ENCODE peak calls at places on chromosomes 4 and X, in eight cellular contexts. One of them, this sample, is unnamed.

GRCh38 chr4:22389240-22389871 is 126.5 kb downstream of the ADGRA3 start:
- DNase-seq in choroid plexus epithelial cell: peak; percentile 94
- DNase-seq in tibial nerve: peak; percentile 32
- DNase-seq in ovary: peak; percentile 37
- DNase-seq in fibroblast of lung: peak; percentile 88
- DNase-seq in transverse colon: peak; percentile 46
- DNase-seq in sigmoid colon: no peak
- DNase-seq in GM12878: no peak
- DNase-seq in this sample: no peak

GRCh38 chr4:51858605-51859211 is 15.8 kb downstream of the DCUN1D4 start:
- DNase-seq in choroid plexus epithelial cell: no peak
- DNase-seq in tibial nerve: no peak
- DNase-seq in ovary: no peak
- DNase-seq in fibroblast of lung: peak; percentile 78
- DNase-seq in transverse colon: no peak
- DNase-seq in sigmoid colon: no peak
- DNase-seq in GM12878: no peak
- DNase-seq in this sample: peak; percentile 29

GRCh38 chr4:7964459-7964858 is 24.8 kb upstream of the AFAP1 start:
- DNase-seq in choroid plexus epithelial cell: no peak
- DNase-seq in tibial nerve: no peak
- DNase-seq in ovary: no peak
- DNase-seq in fibroblast of lung: no peak
- DNase-seq in transverse colon: no peak
- DNase-seq in sigmoid colon: no peak
- DNase-seq in GM12878: no peak
- DNase-seq in this sample: no peak

GRCh38 chr4:98794565-98795205 is 134.2 kb downstream of the EIF4E start:
- DNase-seq in choroid plexus epithelial cell: peak; percentile 69
- DNase-seq in tibial nerve: no peak
- DNase-seq in ovary: no peak
- DNase-seq in fibroblast of lung: no peak
- DNase-seq in transverse colon: no peak
- DNase-seq in sigmoid colon: no peak
- DNase-seq in GM12878: no peak
- DNase-seq in this sample: no peak

GRCh38 chr4:173782660-173783059 is 252.6 kb upstream of the HAND2 start:
- DNase-seq in choroid plexus epithelial cell: no peak
- DNase-seq in tibial nerve: no peak
- DNase-seq in ovary: no peak
- DNase-seq in fibroblast of lung: no peak
- DNase-seq in transverse colon: no peak
- DNase-seq in sigmoid colon: no peak
- DNase-seq in GM12878: no peak
- DNase-seq in this sample: no peak

GRCh38 chr4:73234712-73235111 is 23.9 kb downstream of the ANKRD17 start:
- DNase-seq in choroid plexus epithelial cell: peak; percentile 31
- DNase-seq in tibial nerve: no peak
- DNase-seq in ovary: no peak
- DNase-seq in fibroblast of lung: no peak
- DNase-seq in transverse colon: no peak
- DNase-seq in sigmoid colon: no peak
- DNase-seq in GM12878: no peak
- DNase-seq in this sample: no peak

GRCh38 chrX:127112726-127113125 is 293.2 kb downstream of the PRR32 start:
- DNase-seq in choroid plexus epithelial cell: no peak
- DNase-seq in tibial nerve: no peak
- DNase-seq in ovary: no peak
- DNase-seq in fibroblast of lung: no peak
- DNase-seq in transverse colon: no peak
- DNase-seq in sigmoid colon: no peak
- DNase-seq in GM12878: no peak
- DNase-seq in this sample: no peak

GRCh38 chr4:1092026-1092982 is 21.1 kb downstream of the RNF212 start:
- DNase-seq in choroid plexus epithelial cell: no peak
- DNase-seq in tibial nerve: no peak
- DNase-seq in ovary: no peak
- DNase-seq in fibroblast of lung: no peak
- DNase-seq in transverse colon: no peak
- DNase-seq in sigmoid colon: no peak
- DNase-seq in GM12878: no peak
- DNase-seq in this sample: no peak

GRCh38 chr4:1137063-1137771 is 23.9 kb upstream of the RNF212 start:
- DNase-seq in choroid plexus epithelial cell: peak; percentile 24
- DNase-seq in tibial nerve: no peak
- DNase-seq in ovary: no peak
- DNase-seq in fibroblast of lung: peak; percentile 21
- DNase-seq in transverse colon: no peak
- DNase-seq in sigmoid colon: no peak
- DNase-seq in GM12878: peak; percentile 9
- DNase-seq in this sample: no peak

GRCh38 chrX:53659039-53659438 is 27.5 kb downstream of the HUWE1 start:
- DNase-seq in choroid plexus epithelial cell: no peak
- DNase-seq in tibial nerve: no peak
- DNase-seq in ovary: no peak
- DNase-seq in fibroblast of lung: no peak
- DNase-seq in transverse colon: no peak
- DNase-seq in sigmoid colon: no peak
- DNase-seq in GM12878: no peak
- DNase-seq in this sample: no peak

GRCh38 chrX:118345045-118345400 is 883 bp upstream of the WDR44 start:
- DNase-seq in choroid plexus epithelial cell: no peak
- DNase-seq in tibial nerve: no peak
- DNase-seq in ovary: no peak
- DNase-seq in fibroblast of lung: no peak
- DNase-seq in transverse colon: no peak
- DNase-seq in sigmoid colon: no peak
- DNase-seq in GM12878: no peak
- DNase-seq in this sample: no peak

GRCh38 chr4:128830906-128831525 is 21.5 kb downstream of the JADE1 start:
- DNase-seq in choroid plexus epithelial cell: peak; percentile 46
- DNase-seq in tibial nerve: no peak
- DNase-seq in ovary: no peak
- DNase-seq in fibroblast of lung: no peak
- DNase-seq in transverse colon: no peak
- DNase-seq in sigmoid colon: no peak
- DNase-seq in GM12878: no peak
- DNase-seq in this sample: no peak

GRCh38 chr4:39729557-39729956 is 31.6 kb downstream of the UBE2K start:
- DNase-seq in choroid plexus epithelial cell: peak; percentile 52
- DNase-seq in tibial nerve: no peak
- DNase-seq in ovary: no peak
- DNase-seq in fibroblast of lung: peak; percentile 52
- DNase-seq in transverse colon: no peak
- DNase-seq in sigmoid colon: no peak
- DNase-seq in GM12878: no peak
- DNase-seq in this sample: no peak

GRCh38 chr4:94970650-94971049 is 212.9 kb downstream of the BMPR1B start:
- DNase-seq in choroid plexus epithelial cell: no peak
- DNase-seq in tibial nerve: no peak
- DNase-seq in ovary: no peak
- DNase-seq in fibroblast of lung: no peak
- DNase-seq in transverse colon: no peak
- DNase-seq in sigmoid colon: no peak
- DNase-seq in GM12878: no peak
- DNase-seq in this sample: no peak

GRCh38 chr4:27218013-27218412 is 357.4 kb downstream of the STIM2 start:
- DNase-seq in choroid plexus epithelial cell: no peak
- DNase-seq in tibial nerve: no peak
- DNase-seq in ovary: no peak
- DNase-seq in fibroblast of lung: no peak
- DNase-seq in transverse colon: no peak
- DNase-seq in sigmoid colon: no peak
- DNase-seq in GM12878: no peak
- DNase-seq in this sample: no peak

GRCh38 chr4:145155268-145155870 is 25.0 kb downstream of the OTUD4 start:
- DNase-seq in choroid plexus epithelial cell: no peak
- DNase-seq in tibial nerve: no peak
- DNase-seq in ovary: no peak
- DNase-seq in fibroblast of lung: no peak
- DNase-seq in transverse colon: no peak
- DNase-seq in sigmoid colon: no peak
- DNase-seq in GM12878: no peak
- DNase-seq in this sample: no peak

GRCh38 chr4:145153181-145153903 is 27.0 kb downstream of the OTUD4 start:
- DNase-seq in choroid plexus epithelial cell: no peak
- DNase-seq in tibial nerve: no peak
- DNase-seq in ovary: no peak
- DNase-seq in fibroblast of lung: no peak
- DNase-seq in transverse colon: no peak
- DNase-seq in sigmoid colon: no peak
- DNase-seq in GM12878: no peak
- DNase-seq in this sample: no peak

GRCh38 chr4:145148980-145149379 is 31.4 kb downstream of the OTUD4 start:
- DNase-seq in choroid plexus epithelial cell: no peak
- DNase-seq in tibial nerve: no peak
- DNase-seq in ovary: no peak
- DNase-seq in fibroblast of lung: no peak
- DNase-seq in transverse colon: no peak
- DNase-seq in sigmoid colon: no peak
- DNase-seq in GM12878: no peak
- DNase-seq in this sample: no peak

GRCh38 chr4:145153904-145154298 is 26.5 kb downstream of the OTUD4 start:
- DNase-seq in choroid plexus epithelial cell: no peak
- DNase-seq in tibial nerve: no peak
- DNase-seq in ovary: no peak
- DNase-seq in fibroblast of lung: no peak
- DNase-seq in transverse colon: no peak
- DNase-seq in sigmoid colon: no peak
- DNase-seq in GM12878: no peak
- DNase-seq in this sample: no peak

DNA sequence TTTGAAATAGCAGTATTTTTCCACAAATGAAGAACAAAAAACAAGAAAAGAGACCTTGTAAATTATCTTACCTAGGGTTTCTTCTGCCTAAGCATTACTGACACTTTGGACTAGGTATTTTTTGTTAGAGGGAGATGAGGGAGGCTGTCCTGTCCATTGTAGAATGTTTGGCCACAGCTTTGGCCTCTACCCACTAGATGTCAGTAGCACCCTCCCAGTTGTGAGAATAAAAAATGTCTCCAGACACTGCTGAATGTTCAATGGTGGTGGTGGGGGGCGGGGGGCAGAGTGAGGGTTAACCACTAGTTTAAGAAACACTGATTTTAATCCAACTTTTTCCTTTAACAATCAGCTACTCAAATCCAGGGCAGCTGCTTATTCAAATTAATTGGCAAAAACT is 25.8 kb downstream of the OTUD4 start:
- DNase-seq in choroid plexus epithelial cell: peak; percentile 63
- DNase-seq in tibial nerve: no peak
- DNase-seq in ovary: no peak
- DNase-seq in fibroblast of lung: peak; percentile 39
- DNase-seq in transverse colon: no peak
- DNase-seq in sigmoid colon: no peak
- DNase-seq in GM12878: no peak
- DNase-seq in this sample: no peak
- TF ChIP-seq CTCF in choroid plexus epithelial cell: peak; percentile 81
- TF ChIP-seq CTCF in tibial nerve: no peak
- TF ChIP-seq CTCF in ovary: no peak
- TF ChIP-seq CTCF in fibroblast of lung: peak; percentile 55
- TF ChIP-seq CTCF in transverse colon: peak; percentile 36
- TF ChIP-seq CTCF in sigmoid colon: no peak
- TF ChIP-seq CTCF in GM12878: peak; percentile 59
- TF ChIP-seq CTCF in this sample: peak; percentile 49

GRCh38 chr4:80199004-80199579 is 1.8 kb downstream of the PRDM8 start:
- DNase-seq in choroid plexus epithelial cell: no peak
- DNase-seq in tibial nerve: no peak
- DNase-seq in ovary: no peak
- DNase-seq in fibroblast of lung: no peak
- DNase-seq in transverse colon: no peak
- DNase-seq in sigmoid colon: no peak
- DNase-seq in GM12878: no peak
- DNase-seq in this sample: no peak

GRCh38 chr4:80197132-80197573 is at the start of gene PRDM8:
- DNase-seq in choroid plexus epithelial cell: no peak
- DNase-seq in tibial nerve: no peak
- DNase-seq in ovary: no peak
- DNase-seq in fibroblast of lung: no peak
- DNase-seq in transverse colon: no peak
- DNase-seq in sigmoid colon: peak; percentile 72
- DNase-seq in GM12878: no peak
- DNase-seq in this sample: no peak

GRCh38 chr4:80196259-80197131 is 808 bp upstream of the PRDM8 start:
- DNase-seq in choroid plexus epithelial cell: no peak
- DNase-seq in tibial nerve: no peak
- DNase-seq in ovary: no peak
- DNase-seq in fibroblast of lung: no peak
- DNase-seq in transverse colon: no peak
- DNase-seq in sigmoid colon: no peak
- DNase-seq in GM12878: no peak
- DNase-seq in this sample: no peak

GRCh38 chr4:80199947-80200346 is 2.6 kb downstream of the PRDM8 start:
- DNase-seq in choroid plexus epithelial cell: no peak
- DNase-seq in tibial nerve: no peak
- DNase-seq in ovary: no peak
- DNase-seq in fibroblast of lung: no peak
- DNase-seq in transverse colon: no peak
- DNase-seq in sigmoid colon: no peak
- DNase-seq in GM12878: no peak
- DNase-seq in this sample: no peak

GRCh38 chr4:80197601-80198444 is 520 bp downstream of the PRDM8 start:
- DNase-seq in choroid plexus epithelial cell: no peak
- DNase-seq in tibial nerve: no peak
- DNase-seq in ovary: peak; percentile 15
- DNase-seq in fibroblast of lung: no peak
- DNase-seq in transverse colon: no peak
- DNase-seq in sigmoid colon: no peak
- DNase-seq in GM12878: no peak
- DNase-seq in this sample: no peak
- H3K4me3 ChIP-seq in choroid plexus epithelial cell: peak overlapping the region; percentile 25
- H3K4me3 ChIP-seq in tibial nerve: peak overlapping the region; percentile 42
- H3K4me3 ChIP-seq in ovary: peak overlapping the region; percentile 20
- H3K4me3 ChIP-seq in fibroblast of lung: peak overlapping the region; percentile 44
- H3K4me3 ChIP-seq in transverse colon: peak overlapping the region; percentile 27
- H3K4me3 ChIP-seq in sigmoid colon: peak overlapping the region; percentile 34
- H3K4me3 ChIP-seq in GM12878: no peak overlapping the region
- H3K4me3 ChIP-seq in this sample: peak overlapping the region; percentile 45

DNA sequence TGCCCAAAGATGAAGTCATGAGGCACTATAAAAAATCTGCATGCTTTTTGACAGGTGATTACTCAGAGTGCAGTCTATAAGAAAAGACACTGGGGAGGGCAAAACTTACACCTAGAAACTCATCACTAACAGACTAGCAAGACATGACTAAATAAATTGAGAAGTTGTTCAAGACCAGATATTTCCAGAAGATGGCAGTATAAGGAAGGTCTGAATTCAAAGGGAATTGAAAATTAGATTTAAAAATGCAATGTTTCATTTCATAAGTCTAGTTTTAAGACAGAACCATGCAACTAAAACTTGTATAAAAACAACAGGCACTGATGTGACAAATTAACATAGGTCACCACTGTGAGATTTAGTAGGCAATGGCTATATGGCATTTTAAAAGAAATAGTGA is 232.5 kb upstream of the POF1B start:
- DNase-seq in choroid plexus epithelial cell: peak; percentile 27
- DNase-seq in tibial nerve: no peak
- DNase-seq in ovary: no peak
- DNase-seq in fibroblast of lung: peak; percentile 24
- DNase-seq in transverse colon: no peak
- DNase-seq in sigmoid colon: no peak
- DNase-seq in GM12878: no peak
- DNase-seq in this sample: no peak
- TF ChIP-seq CTCF in choroid plexus epithelial cell: peak; percentile 38
- TF ChIP-seq CTCF in tibial nerve: no peak
- TF ChIP-seq CTCF in ovary: no peak
- TF ChIP-seq CTCF in fibroblast of lung: no peak
- TF ChIP-seq CTCF in transverse colon: peak; percentile 8
- TF ChIP-seq CTCF in sigmoid colon: no peak
- TF ChIP-seq CTCF in GM12878: peak; percentile 18
- TF ChIP-seq CTCF in this sample: no peak

GRCh38 chr4:78656968-78657445 is 105.4 kb downstream of the ANXA3 start:
- DNase-seq in choroid plexus epithelial cell: no peak
- DNase-seq in tibial nerve: peak; percentile 31
- DNase-seq in ovary: no peak
- DNase-seq in fibroblast of lung: no peak
- DNase-seq in transverse colon: no peak
- DNase-seq in sigmoid colon: no peak
- DNase-seq in GM12878: no peak
- DNase-seq in this sample: peak; percentile 62
- H3K4me3 ChIP-seq in choroid plexus epithelial cell: no peak overlapping the region
- H3K4me3 ChIP-seq in tibial nerve: no peak overlapping the region
- H3K4me3 ChIP-seq in ovary: no peak overlapping the region
- H3K4me3 ChIP-seq in fibroblast of lung: no peak overlapping the region
- H3K4me3 ChIP-seq in transverse colon: no peak overlapping the region
- H3K4me3 ChIP-seq in sigmoid colon: no peak overlapping the region
- H3K4me3 ChIP-seq in GM12878: peak overlapping the region; percentile 39
- H3K4me3 ChIP-seq in this sample: no peak overlapping the region

This sample was measured in esophagus muscularis mucosa.